ENCODE peak calls at places on chromosomes 3 and 15, in eight cellular contexts. A, T, F, O, G, W, N and U are unnamed samples.

GRCh38 chr15:93917181-93917580 is 314.2 kb upstream of the MCTP2 start:
- DNase-seq in A (no peak), T (no peak), F (no peak), O (no peak), G (no peak), W (no peak), N (no peak), U (no peak)

GRCh38 chr3:177827517-177828249 is 630.4 kb upstream of the TBL1XR1 start:
- DNase-seq in A (no peak), T (no peak), F (no peak), O (peak), G (peak), W (no peak), N (no peak), U (peak)

GRCh38 chr3:50850639-50851511 is 176.1 kb downstream of the DOCK3 start:
- DNase-seq in A (no peak), T (no peak), F (no peak), O (no peak), G (no peak), W (no peak), N (no peak), U (no peak)

GRCh38 chr3:45214061-45214680 is 11.9 kb downstream of the TMEM158 start:
- DNase-seq in A (no peak), T (no peak), F (no peak), O (no peak), G (no peak), W (no peak), N (no peak), U (no peak)

GRCh38 chr3:120741837-120742197 is 499 bp downstream of the RABL3 start:
- DNase-seq in A (no peak), T (no peak), F (no peak), O (peak), G (peak), W (no peak), N (peak), U (no peak)

GRCh38 chr3:61181874-61182273 is 69.4 kb downstream of the FHIT start:
- DNase-seq in A (no peak), T (no peak), F (no peak), O (peak), G (peak), W (no peak), N (peak), U (peak)

GRCh38 chr3:59772416-59773408 is 722.9 kb upstream of the CFAP20DC start:
- DNase-seq in A (no peak), T (no peak), F (no peak), O (no peak), G (no peak), W (no peak), N (no peak), U (no peak)

GRCh38 chr3:4943553-4943952 is 35.7 kb upstream of the BHLHE40 start:
- DNase-seq in A (no peak), T (no peak), F (peak), O (no peak), G (peak), W (peak), N (no peak), U (peak)

GRCh38 chr3:127152676-127153505 is 40.0 kb upstream of the PRR23E start:
- DNase-seq in A (no peak), T (no peak), F (no peak), O (no peak), G (no peak), W (no peak), N (no peak), U (no peak)

GRCh38 chr3:87503901-87504498 is 227.6 kb upstream of the POU1F1 start:
- DNase-seq in A (peak), T (peak), F (no peak), O (peak), G (peak), W (peak), N (no peak), U (peak)

GRCh38 chr3:33146791-33147445 is 33.1 kb downstream of the CRTAP start:
- DNase-seq in A (no peak), T (no peak), F (no peak), O (peak), G (no peak), W (no peak), N (no peak), U (no peak)

GRCh38 chr3:55333923-55334322 is 153.2 kb downstream of the WNT5A start:
- DNase-seq in A (no peak), T (no peak), F (no peak), O (peak), G (no peak), W (no peak), N (no peak), U (no peak)

GRCh38 chr3:20648294-20648693 is 462.3 kb upstream of the SGO1 start:
- DNase-seq in A (no peak), T (peak), F (no peak), O (peak), G (no peak), W (no peak), N (no peak), U (no peak)

GRCh38 chr3:105907790-105908189 is 39.0 kb upstream of the CBLB start:
- DNase-seq in A (no peak), T (no peak), F (no peak), O (no peak), G (no peak), W (no peak), N (peak), U (no peak)

GRCh38 chr3:7333125-7333524 is 472.2 kb downstream of the GRM7 start:
- DNase-seq in A (no peak), T (no peak), F (peak), O (no peak), G (no peak), W (no peak), N (no peak), U (no peak)

GRCh38 chr3:197325773-197326172 is 27.4 kb upstream of the DLG1 start:
- DNase-seq in A (no peak), T (no peak), F (no peak), O (no peak), G (no peak), W (no peak), N (no peak), U (no peak)

GRCh38 chr3:44845528-44846520 is 15.9 kb upstream of the TMEM42 start:
- DNase-seq in A (no peak), T (peak), F (no peak), O (peak), G (no peak), W (no peak), N (no peak), U (no peak)

GRCh38 chr3:37661615-37662306 is 199.9 kb upstream of the CTDSPL start:
- DNase-seq in A (no peak), T (no peak), F (no peak), O (no peak), G (no peak), W (no peak), N (no peak), U (no peak)

GRCh38 chr15:74788716-74789151 is 6.9 kb downstream of the CSK start:
- DNase-seq in A (no peak), T (no peak), F (peak), O (no peak), G (no peak), W (no peak), N (peak), U (no peak)

GRCh38 chr3:13338231-13338630 is 81.9 kb downstream of the NUP210 start:
- DNase-seq in A (no peak), T (no peak), F (no peak), O (peak), G (no peak), W (no peak), N (no peak), U (peak)

GRCh38 chr15:85532689-85533088 is 152.3 kb downstream of the AKAP13 start:
- DNase-seq in A (no peak), T (no peak), F (no peak), O (no peak), G (no peak), W (no peak), N (no peak), U (no peak)

GRCh38 chr3:143502101-143502500 is 346.2 kb downstream of the SLC9A9 start:
- DNase-seq in A (no peak), T (no peak), F (no peak), O (no peak), G (no peak), W (no peak), N (no peak), U (no peak)

GRCh38 chr15:84961114-84961452 is 20.6 kb upstream of the PDE8A start:
- DNase-seq in A (no peak), T (no peak), F (no peak), O (peak), G (no peak), W (peak), N (no peak), U (no peak)

GRCh38 chr3:37054370-37054769 is 61.1 kb downstream of the MLH1 start:
- DNase-seq in A (no peak), T (no peak), F (no peak), O (peak), G (no peak), W (no peak), N (peak), U (peak)

GRCh38 chr3:194935061-194935460 is 249.4 kb downstream of the FAM43A start:
- DNase-seq in A (no peak), T (no peak), F (no peak), O (no peak), G (no peak), W (no peak), N (no peak), U (no peak)

GRCh38 chr3:73753985-73754384 is 129.2 kb upstream of the PDZRN3 start:
- DNase-seq in A (no peak), T (no peak), F (no peak), O (no peak), G (no peak), W (no peak), N (no peak), U (no peak)
- TF ChIP-seq USF2 in A (no peak), T (no peak), F (no peak), O (no peak), G (no peak), W (no peak), N (no peak), U (no peak)

DNA sequence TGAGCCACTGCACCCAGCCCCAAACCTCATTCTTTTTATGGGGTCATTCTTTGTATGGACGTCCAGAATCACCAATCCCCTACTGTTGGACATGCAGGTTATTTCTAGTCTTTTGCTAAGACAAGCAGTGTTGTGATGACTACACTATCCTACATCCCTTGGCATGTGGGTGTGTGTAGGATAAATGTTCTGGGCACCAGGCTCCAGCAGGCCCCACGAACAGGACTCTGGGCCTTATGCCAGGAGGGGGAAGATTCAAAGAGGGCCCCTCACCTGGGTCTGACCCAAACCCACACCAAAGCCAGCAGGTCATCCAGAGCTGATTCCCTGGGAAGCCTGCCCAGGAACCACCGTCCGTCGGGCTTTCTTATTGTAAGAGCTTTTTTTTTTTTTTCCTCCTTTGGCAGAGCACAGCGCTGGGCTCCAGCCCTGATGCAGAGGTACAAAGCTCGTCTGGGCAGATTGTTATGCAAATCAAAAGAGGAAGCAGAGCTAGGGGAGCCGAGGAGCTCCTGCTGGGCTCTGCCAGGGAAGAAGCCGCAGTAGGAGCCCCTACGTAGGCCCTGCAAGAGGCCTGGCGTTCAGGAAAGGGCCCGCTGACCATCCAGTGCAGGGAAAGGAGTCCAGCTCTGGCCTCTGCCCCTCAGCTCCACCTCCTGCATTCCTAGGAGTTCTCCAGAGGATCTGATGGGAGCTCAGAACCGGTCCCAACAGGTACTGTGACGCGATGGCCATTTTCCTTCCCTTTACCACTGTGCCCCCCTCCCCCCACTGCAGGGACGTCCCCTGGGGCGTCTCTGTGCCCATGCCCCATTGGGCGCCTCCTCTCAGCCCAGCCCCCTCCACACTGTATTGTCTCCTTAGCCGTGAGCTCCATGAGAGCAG is 29.0 kb upstream of the FURIN start:
- DNase-seq in A (peak), T (no peak), F (peak), O (peak), G (peak), W (no peak), N (no peak), U (no peak)
- TF ChIP-seq USF2 in A (no peak), T (no peak), F (no peak), O (no peak), G (no peak), W (no peak), N (no peak), U (no peak)

GRCh38 chr15:44713006-44713966 is 2.0 kb downstream of the B2M start:
- DNase-seq in A (no peak), T (peak), F (no peak), O (peak), G (peak), W (peak), N (no peak), U (peak)
- TF ChIP-seq USF2 in A (no peak), T (no peak), F (no peak), O (no peak), G (no peak), W (no peak), N (no peak), U (no peak)

GRCh38 chr3:107247116-107247515 is 130.1 kb upstream of the CCDC54 start:
- DNase-seq in A (no peak), T (no peak), F (no peak), O (no peak), G (no peak), W (no peak), N (no peak), U (no peak)

GRCh38 chr3:107249132-107249531 is 128.1 kb upstream of the CCDC54 start:
- DNase-seq in A (no peak), T (no peak), F (no peak), O (no peak), G (no peak), W (no peak), N (no peak), U (no peak)

GRCh38 chr3:107251819-107252218 is 125.4 kb upstream of the CCDC54 start:
- DNase-seq in A (no peak), T (no peak), F (no peak), O (no peak), G (no peak), W (no peak), N (no peak), U (no peak)
- TF ChIP-seq USF2 in A (no peak), T (no peak), F (no peak), O (no peak), G (no peak), W (no peak), N (no peak), U (no peak)

GRCh38 chr3:109191431-109191830 is 54.9 kb downstream of the C3orf85 start:
- DNase-seq in A (no peak), T (no peak), F (no peak), O (no peak), G (no peak), W (no peak), N (no peak), U (no peak)

GRCh38 chr3:109195812-109196211 is 59.3 kb downstream of the C3orf85 start:
- DNase-seq in A (no peak), T (no peak), F (no peak), O (no peak), G (no peak), W (no peak), N (no peak), U (peak)
- TF ChIP-seq USF2 in A (no peak), T (no peak), F (no peak), O (no peak), G (no peak), W (no peak), N (no peak), U (no peak)

GRCh38 chr3:183114779-183115178 is 15.5 kb upstream of the MCCC1 start:
- DNase-seq in A (peak), T (peak), F (peak), O (no peak), G (no peak), W (no peak), N (no peak), U (no peak)
- TF ChIP-seq USF2 in A (no peak), T (no peak), F (no peak), O (no peak), G (no peak), W (no peak), N (no peak), U (no peak)

GRCh38 chr15:40190591-40190990 is 29.7 kb downstream of the BUB1B start:
- DNase-seq in A (no peak), T (no peak), F (no peak), O (peak), G (no peak), W (no peak), N (no peak), U (peak)

GRCh38 chr15:40197434-40197833 is 36.6 kb downstream of the BUB1B start:
- DNase-seq in A (no peak), T (no peak), F (no peak), O (no peak), G (no peak), W (no peak), N (no peak), U (no peak)

GRCh38 chr15:40198364-40199085 is 37.7 kb downstream of the BUB1B start:
- DNase-seq in A (no peak), T (no peak), F (no peak), O (no peak), G (no peak), W (no peak), N (no peak), U (no peak)

DNA sequence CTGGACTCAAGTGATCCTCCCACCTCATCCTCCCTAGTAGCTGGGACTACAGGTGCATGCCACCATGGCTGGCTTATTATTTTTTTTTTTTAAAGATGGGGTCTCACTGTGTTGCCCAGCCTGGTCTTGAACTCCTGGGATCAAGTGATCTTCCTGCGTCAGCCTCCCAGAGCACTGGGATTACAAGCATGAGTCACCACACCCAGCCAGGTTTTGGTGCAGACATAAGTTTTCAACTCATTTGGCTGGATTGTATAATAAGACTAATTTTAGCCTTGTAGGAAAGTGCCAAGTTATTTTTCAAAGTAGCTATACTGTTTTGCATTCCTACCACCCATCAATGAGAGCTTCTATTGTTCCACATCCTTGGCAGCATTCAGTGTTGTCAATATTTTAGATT is 32.1 kb downstream of the BUB1B start:
- DNase-seq in A (no peak), T (no peak), F (no peak), O (peak), G (no peak), W (no peak), N (no peak), U (no peak)
- TF ChIP-seq USF2 in A (no peak), T (no peak), F (no peak), O (no peak), G (no peak), W (no peak), N (no peak), U (no peak)

GRCh38 chr15:91525746-91526145 is 327.8 kb upstream of the SLCO3A1 start:
- DNase-seq in A (no peak), T (no peak), F (no peak), O (no peak), G (no peak), W (no peak), N (no peak), U (no peak)
- TF ChIP-seq USF2 in A (no peak), T (no peak), F (no peak), O (no peak), G (no peak), W (no peak), N (no peak), U (no peak)